ENCODE peak calls at places on chromosome 22, in ten cellular contexts. R, G, O, U, E, C, P, Y, I and X are unnamed samples.

GRCh38 chr22:19851291-19852176 is 3.1 kb downstream of the GNB1L start:
- DNase-seq in R (no peak), G (no peak), O (no peak), U (no peak), E (no peak), C (no peak), P (peak), Y (no peak), I (no peak), X (no peak)

GRCh38 chr22:36433318-36434231 is 45.8 kb upstream of the MYH9 start:
- DNase-seq in R (no peak), G (no peak), O (no peak), U (no peak), E (no peak), C (no peak), P (no peak), Y (no peak), I (no peak), X (no peak)

GRCh38 chr22:47592791-47593190 is 830.3 kb downstream of the TBC1D22A start:
- DNase-seq in R (no peak), G (no peak), O (no peak), U (no peak), E (no peak), C (no peak), P (peak), Y (no peak), I (no peak), X (no peak)

GRCh38 chr22:36471341-36471821 is 10.1 kb downstream of the TXN2 start:
- DNase-seq in R (no peak), G (no peak), O (no peak), U (no peak), E (no peak), C (no peak), P (no peak), Y (no peak), I (no peak), X (no peak)

GRCh38 chr22:30205281-30206115 is 41.1 kb downstream of the LIF start:
- DNase-seq in R (no peak), G (peak), O (no peak), U (no peak), E (no peak), C (no peak), P (no peak), Y (no peak), I (no peak), X (no peak)

GRCh38 chr22:47033648-47034000 is 271.2 kb downstream of the TBC1D22A start:
- DNase-seq in R (no peak), G (no peak), O (no peak), U (no peak), E (no peak), C (no peak), P (no peak), Y (peak), I (no peak), X (no peak)

GRCh38 chr22:25929479-25929878 is 187.5 kb downstream of the MYO18B start:
- DNase-seq in R (no peak), G (no peak), O (no peak), U (no peak), E (no peak), C (no peak), P (no peak), Y (no peak), I (no peak), X (no peak)

GRCh38 chr22:19632671-19633148 is 81.6 kb upstream of the SEPTIN5 start:
- DNase-seq in R (no peak), G (peak), O (no peak), U (no peak), E (no peak), C (no peak), P (peak), Y (no peak), I (no peak), X (no peak)

GRCh38 chr22:31085493-31085824 is 4.3 kb downstream of the SMTN start:
- DNase-seq in R (no peak), G (peak), O (no peak), U (no peak), E (no peak), C (no peak), P (no peak), Y (no peak), I (peak), X (no peak)

GRCh38 chr22:45587638-45588481 is 83.8 kb upstream of the ATXN10 start:
- DNase-seq in R (no peak), G (no peak), O (no peak), U (no peak), E (no peak), C (no peak), P (no peak), Y (no peak), I (no peak), X (no peak)

GRCh38 chr22:46848227-46848626 is 85.8 kb downstream of the TBC1D22A start:
- DNase-seq in R (no peak), G (no peak), O (no peak), U (no peak), E (no peak), C (no peak), P (no peak), Y (no peak), I (no peak), X (no peak)

GRCh38 chr22:35783943-35784614 is 66.4 kb downstream of the APOL5 start:
- DNase-seq in R (no peak), G (no peak), O (no peak), U (no peak), E (no peak), C (no peak), P (no peak), Y (no peak), I (no peak), X (no peak)

GRCh38 chr22:45918455-45919370 is 58.2 kb downstream of the WNT7B start:
- DNase-seq in R (no peak), G (peak), O (no peak), U (no peak), E (no peak), C (no peak), P (no peak), Y (no peak), I (no peak), X (no peak)

GRCh38 chr22:20728523-20729190 is 45.3 kb upstream of the SERPIND1 start:
- DNase-seq in R (no peak), G (no peak), O (no peak), U (no peak), E (no peak), C (no peak), P (no peak), Y (no peak), I (no peak), X (no peak)

GRCh38 chr22:31347251-31348008 is 1.3 kb upstream of the PATZ1 start:
- DNase-seq in R (peak), G (peak), O (peak), U (peak), E (peak), C (peak), P (peak), Y (peak), I (peak), X (peak)

GRCh38 chr22:44710474-44711235 is 8.7 kb downstream of the PRR5 start:
- DNase-seq in R (no peak), G (no peak), O (no peak), U (no peak), E (no peak), C (no peak), P (peak), Y (peak), I (peak), X (no peak)

GRCh38 chr22:37777122-37777687 is 30.5 kb upstream of the GCAT start:
- DNase-seq in R (no peak), G (peak), O (no peak), U (peak), E (no peak), C (no peak), P (no peak), Y (no peak), I (peak), X (no peak)

GRCh38 chr22:45131749-45132148 is 32.0 kb upstream of the NUP50 start:
- DNase-seq in R (no peak), G (no peak), O (no peak), U (no peak), E (no peak), C (no peak), P (no peak), Y (peak), I (no peak), X (no peak)

GRCh38 chr22:26483439-26484359 is at the start of the genes HPS4 and SRRD:
- DNase-seq in R (peak), G (peak), O (peak), U (peak), E (peak), C (peak), P (peak), Y (peak), I (peak), X (peak)